ENCODE peak calls at places on chromosomes 16 and 17, in four cellular contexts. G, D, X and B are unnamed samples. For H3K4me1, the result is how much of the 10 kb centered on the place peaks cover.

GRCh38 chr17:64130559-64131001 is 636 bp upstream of the ERN1 start:
- DNase-seq in G (no peak), D (no peak), X (peak), B (no peak)

GRCh38 chr16:86568677-86569623 is 2.3 kb downstream of the FOXC2 start:
- DNase-seq in G (no peak), D (no peak), X (no peak), B (no peak)

GRCh38 chr16:20866161-20866772 is 33.9 kb downstream of the DCUN1D3 start:
- DNase-seq in G (no peak), D (peak), X (no peak), B (no peak)

GRCh38 chr16:70704586-70704985 is 18.7 kb upstream of the MTSS2 start:
- DNase-seq in G (no peak), D (no peak), X (no peak), B (no peak)

GRCh38 chr16:72371307-72372081 is 199.5 kb upstream of the PMFBP1 start:
- DNase-seq in G (no peak), D (no peak), X (no peak), B (no peak)

GRCh38 chr17:74241434-74241833 is 28.1 kb downstream of the TTYH2 start:
- DNase-seq in G (no peak), D (no peak), X (no peak), B (no peak)

GRCh38 chr17:8359769-8360168 is 16.7 kb downstream of the KRABD2 start:
- DNase-seq in G (no peak), D (no peak), X (no peak), B (no peak)

GRCh38 chr17:60169921-60170817 is 20.4 kb downstream of the CA4 start:
- DNase-seq in G (no peak), D (no peak), X (peak), B (no peak)

GRCh38 chr17:35566955-35567354 is 6.3 kb upstream of the SLFN14 start:
- DNase-seq in G (no peak), D (no peak), X (no peak), B (no peak)

GRCh38 chr17:81329279-81329926 is 34.3 kb upstream of the SLC38A10 start:
- DNase-seq in G (peak), D (peak), X (no peak), B (no peak)

GRCh38 chr17:17693955-17694228 is 12.6 kb downstream of the RAI1 start:
- DNase-seq in G (no peak), D (no peak), X (no peak), B (no peak)

GRCh38 chr16:66695935-66696668 is 441 bp downstream of the CMTM4 start:
- DNase-seq in G (no peak), D (peak), X (no peak), B (peak)

GRCh38 chr17:41538565-41538991 is 10.5 kb upstream of the KRT19 start:
- DNase-seq in G (no peak), D (no peak), X (no peak), B (no peak)

GRCh38 chr16:69077251-69077650 is 28.2 kb upstream of the HAS3 start:
- DNase-seq in G (no peak), D (no peak), X (no peak), B (no peak)

GRCh38 chr16:53504665-53505064 is 1.7 kb upstream of the AKTIP start:
- DNase-seq in G (no peak), D (no peak), X (no peak), B (no peak)

GRCh38 chr16:21708533-21709115 is 44.9 kb downstream of the OTOA start:
- DNase-seq in G (peak), D (peak), X (peak), B (peak)

GRCh38 chr17:65495255-65496060 is 66.0 kb downstream of the AXIN2 start:
- DNase-seq in G (no peak), D (no peak), X (peak), B (peak)

GRCh38 chr17:33494156-33494555 is 201.1 kb upstream of the ASIC2 start:
- DNase-seq in G (no peak), D (no peak), X (no peak), B (no peak)

GRCh38 chr17:80339118-80339517 is 75.8 kb upstream of the ENDOV start:
- DNase-seq in G (no peak), D (no peak), X (no peak), B (no peak)

GRCh38 chr16:16150117-16150877 is 73.0 kb downstream of the ABCC6 start:
- DNase-seq in G (no peak), D (no peak), X (no peak), B (no peak)

GRCh38 chr16:8571061-8571596 is 19.2 kb downstream of the TMEM114 start:
- DNase-seq in G (no peak), D (no peak), X (no peak), B (no peak)

GRCh38 chr16:339680-340079 is 12.8 kb downstream of the AXIN1 start:
- DNase-seq in G (no peak), D (no peak), X (peak), B (no peak)

GRCh38 chr17:42543190-42544079 is 7.4 kb downstream of the NAGLU start:
- DNase-seq in G (no peak), D (no peak), X (no peak), B (no peak)

GRCh38 chr16:17839272-17839671 is 368.5 kb upstream of the XYLT1 start:
- DNase-seq in G (no peak), D (no peak), X (no peak), B (no peak)

GRCh38 chr16:839643-840408 is 39.3 kb upstream of the GNG13 start:
- DNase-seq in G (no peak), D (no peak), X (no peak), B (no peak)

GRCh38 chr17:75808905-75809621 is 24.5 kb downstream of the UNK start:
- DNase-seq in G (peak), D (no peak), X (no peak), B (no peak)

GRCh38 chr17:75048396-75048933 is 1.4 kb downstream of the KCTD2 start:
- DNase-seq in G (no peak), D (no peak), X (no peak), B (no peak)

GRCh38 chr17:74730491-74731346 is 6.3 kb upstream of the RAB37 start:
- DNase-seq in G (no peak), D (no peak), X (no peak), B (no peak)

GRCh38 chr17:80608326-80608725 is 63.7 kb downstream of the RPTOR start:
- DNase-seq in G (no peak), D (no peak), X (no peak), B (no peak)

GRCh38 chr16:27366687-27367462 is 35.1 kb upstream of the IL21R start:
- DNase-seq in G (no peak), D (no peak), X (no peak), B (no peak)
- H3K4me3 ChIP-seq in G (no peak), D (no peak), X (no peak), B (peak)

GRCh38 chr17:45427181-45427835 is 5.4 kb downstream of the ARHGAP27 start:
- DNase-seq in G (no peak), D (no peak), X (no peak), B (no peak)
- H3K4me1 ChIP-seq in G (under half), D (under half), X (under half), B (under half)

DNA sequence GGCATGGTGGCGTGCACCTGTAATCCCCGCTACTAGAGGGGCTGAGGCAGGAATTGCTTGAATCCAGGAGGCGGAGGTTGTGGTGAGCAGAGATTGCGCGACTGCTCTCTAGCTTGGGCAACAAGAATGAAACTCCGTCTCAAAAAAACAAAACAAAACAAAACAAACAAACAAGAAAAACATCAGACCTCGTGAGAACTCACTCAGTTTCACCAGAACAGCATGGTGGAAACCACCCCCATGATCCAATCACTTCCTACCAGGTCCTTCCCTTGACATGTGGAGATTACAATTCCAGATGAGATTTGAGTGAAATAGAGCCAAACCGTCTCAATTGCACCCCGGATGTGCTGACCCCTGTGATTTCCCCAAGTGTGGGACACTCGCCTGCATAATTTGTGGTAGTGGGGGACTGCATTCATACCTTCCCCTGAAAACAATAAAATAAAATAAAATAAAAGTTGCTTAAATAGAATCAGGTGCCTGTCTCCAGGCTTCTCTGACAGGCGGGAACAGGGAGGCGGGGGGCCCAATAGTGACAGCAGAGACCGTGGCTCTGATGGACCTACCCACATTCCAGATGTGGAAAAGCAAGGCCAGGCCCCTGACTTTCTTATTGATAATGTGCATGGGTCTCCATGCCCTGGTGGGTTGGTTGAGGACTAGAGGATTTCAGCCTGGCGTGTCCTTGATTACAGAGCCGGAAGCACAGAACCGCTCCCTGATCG is 13.1 kb downstream of the ZSCAN10 start:
- DNase-seq in G (no peak), D (no peak), X (no peak), B (no peak)
- H3K4me3 ChIP-seq in G (peak), D (no peak), X (peak), B (no peak)

GRCh38 chr16:2159052-2159838 is 3.7 kb downstream of the TRAF7 start:
- DNase-seq in G (peak), D (no peak), X (no peak), B (no peak)

GRCh38 chr16:2156025-2156848 is 655 bp downstream of the TRAF7 start:
- DNase-seq in G (no peak), D (no peak), X (no peak), B (no peak)

GRCh38 chr16:2158262-2158638 is 2.7 kb downstream of the TRAF7 start:
- DNase-seq in G (no peak), D (no peak), X (no peak), B (no peak)

GRCh38 chr16:2156849-2157224 is 1.3 kb downstream of the TRAF7 start:
- DNase-seq in G (no peak), D (no peak), X (no peak), B (no peak)

GRCh38 chr16:2157480-2158261 is 2.1 kb downstream of the TRAF7 start:
- DNase-seq in G (no peak), D (no peak), X (no peak), B (no peak)
- H3K4me1 ChIP-seq in G (half or more), D (under half), X (under half), B (under half)

DNA sequence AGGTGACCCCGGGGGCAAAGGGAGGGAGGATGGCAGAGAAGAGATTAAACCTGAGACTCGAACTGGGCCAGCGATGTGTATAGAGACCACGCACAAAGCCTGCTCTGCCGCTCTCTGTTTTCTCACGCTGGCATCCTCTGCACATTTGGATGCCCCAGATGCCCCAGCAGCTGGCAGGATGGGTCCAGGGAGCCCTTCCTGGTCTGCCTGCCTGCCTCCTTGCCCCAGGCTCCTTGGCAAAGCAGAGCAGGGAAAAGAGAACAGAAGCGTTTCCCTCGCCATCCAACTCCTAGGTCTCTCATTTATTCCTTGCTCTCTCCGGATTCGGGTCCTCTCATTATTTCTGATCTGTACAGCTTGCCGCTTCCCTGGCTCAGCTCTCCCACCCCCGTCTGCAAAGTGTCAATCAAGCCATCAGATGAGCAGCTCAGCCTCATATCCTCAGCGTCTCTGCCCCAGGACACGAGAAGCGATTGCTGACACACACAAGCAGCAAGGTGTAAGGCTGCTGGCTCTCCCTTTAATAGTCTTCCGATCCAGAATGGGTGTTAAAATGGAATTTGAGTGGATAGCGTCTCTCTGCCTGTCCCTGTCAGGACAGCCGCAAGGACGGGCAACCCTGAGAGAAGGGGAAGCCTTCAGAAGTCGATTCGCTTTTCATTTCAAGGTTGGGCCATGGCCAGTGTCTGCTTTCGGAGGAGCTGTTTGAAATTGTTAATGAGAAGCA is 5.0 kb upstream of the PIPOX start:
- DNase-seq in G (no peak), D (no peak), X (no peak), B (no peak)
- H3K4me3 ChIP-seq in G (no peak), D (no peak), X (no peak), B (no peak)

DNA sequence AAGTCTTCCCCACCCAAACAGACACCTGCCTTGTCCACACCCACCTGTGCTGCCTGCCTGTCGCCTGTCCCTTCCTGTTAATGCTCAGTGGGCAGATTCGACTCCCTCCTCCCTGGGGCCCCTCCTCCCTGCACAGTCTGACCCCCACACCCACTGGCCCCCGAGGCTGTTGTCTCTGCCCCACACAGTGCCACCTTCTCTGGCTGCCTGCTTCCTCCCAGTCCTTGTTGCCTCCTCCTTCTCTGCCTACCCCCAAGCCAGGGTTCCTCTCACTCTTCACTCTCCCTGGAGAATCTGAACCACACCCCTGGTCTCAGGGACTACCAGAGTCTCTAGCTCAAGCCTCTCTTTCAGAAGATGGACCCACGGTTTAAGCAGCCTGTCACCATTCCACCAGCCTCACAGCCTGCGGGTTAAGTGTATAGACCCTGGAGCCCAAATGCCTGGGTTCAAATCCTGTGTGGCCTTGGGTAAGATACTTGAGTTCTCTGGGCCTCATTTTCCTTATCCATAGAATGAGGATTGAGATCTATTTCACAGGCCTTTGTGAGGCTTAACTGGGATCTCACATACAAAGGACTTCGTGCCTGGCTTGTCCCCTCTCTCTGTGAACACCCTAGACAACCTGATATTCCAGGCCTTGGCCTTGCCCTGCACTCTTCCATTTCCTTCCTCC is 3.8 kb upstream of the ARHGAP23 start:
- DNase-seq in G (no peak), D (no peak), X (no peak), B (no peak)
- H3K4me1 ChIP-seq in G (under half), D (under half), X (under half), B (under half)

GRCh38 chr16:1902547-1903219 is 15.5 kb downstream of the HS3ST6 start:
- DNase-seq in G (no peak), D (no peak), X (no peak), B (no peak)
- H3K4me3 ChIP-seq in G (no peak), D (no peak), X (no peak), B (no peak)

GRCh38 chr16:50469121-50469743 is 79.0 kb upstream of the NKD1 start:
- DNase-seq in G (no peak), D (no peak), X (no peak), B (no peak)
- H3K4me1 ChIP-seq in G (under half), D (under half), X (under half), B (under half)

GRCh38 chr17:3889613-3890012 is 3.2 kb downstream of the CAMKK1 start:
- DNase-seq in G (no peak), D (no peak), X (no peak), B (no peak)
- H3K4me3 ChIP-seq in G (no peak), D (no peak), X (no peak), B (no peak)